ENCODE peak calls at places on chromosomes 3 and 15, in six cellular contexts. J is T-helper 17 cell; F is activated T-helper 1 cell treated with anti-CD3 and anti-CD28 coated beads, Interleukin-2, amount 50 U/mL, for 16 hours; H is neural crest cell; D is fibroblast of the conjunctiva; W is mesothelial cell of epicardium. N is an unnamed sample.

GRCh38 chr3:170405101-170405500 is 13.6 kb upstream of the CLDN11 start:
- DNase-seq in F (no peak), D (no peak), J (no peak), W (no peak), H (no peak), N (no peak)

GRCh38 chr3:16132926-16133325 is 41.6 kb upstream of the GALNT15 start:
- DNase-seq in W (no peak), H (no peak), J (no peak), D (peak), F (no peak), N (no peak)

GRCh38 chr3:126538316-126538715 is 14.4 kb downstream of the CHST13 start:
- DNase-seq in J (no peak), H (no peak), D (no peak), F (no peak), W (peak), N (no peak)

GRCh38 chr3:188008582-188009213 is 145.3 kb upstream of the LPP start:
- DNase-seq in D (no peak), J (no peak), W (no peak), H (no peak), F (no peak), N (no peak)

GRCh38 chr3:9190276-9190675 is 59.2 kb downstream of the SRGAP3 start:
- DNase-seq in F (no peak), J (no peak), D (no peak), W (no peak), H (no peak), N (no peak)

GRCh38 chr15:31069360-31070000 is 32.0 kb downstream of the TRPM1 start:
- DNase-seq in J (no peak), W (no peak), H (no peak), F (no peak), D (no peak), N (no peak)

GRCh38 chr3:189517981-189518380 is 113.2 kb upstream of the TP63 start:
- DNase-seq in F (no peak), H (no peak), J (no peak), W (no peak), D (no peak), N (no peak)

GRCh38 chr3:57126244-57126643 is 38.9 kb downstream of the IL17RD start:
- DNase-seq in W (no peak), D (no peak), F (no peak), J (no peak), H (no peak), N (no peak)

GRCh38 chr3:55939287-55939686 is 452.2 kb upstream of the WNT5A start:
- DNase-seq in W (no peak), H (no peak), F (no peak), D (no peak), J (no peak), N (no peak)

GRCh38 chr3:135922903-135923250 is 42.7 kb upstream of the PPP2R3A start:
- DNase-seq in H (no peak), W (no peak), J (no peak), D (no peak), F (no peak), N (no peak)

GRCh38 chr3:194367992-194368841 is 1.3 kb downstream of the LRRC15 start:
- DNase-seq in J (no peak), H (no peak), F (no peak), D (peak), W (no peak), N (no peak)

GRCh38 chr3:14118400-14119165 is 6.1 kb downstream of the CHCHD4 start:
- DNase-seq in H (no peak), D (peak), F (no peak), W (no peak), J (no peak), N (no peak)

GRCh38 chr15:43370310-43370974 is 401 bp downstream of the ZSCAN29 start:
- DNase-seq in J (no peak), H (peak), F (no peak), D (no peak), W (peak), N (peak)